ENCODE peak calls at places on chromosomes 16 and 17, in nine cellular contexts. One of them, this sample, is unnamed.

GRCh38 chr17:74972107-74972972 is at the start of gene HID1:
- DNase-seq in adrenal gland: peak
- DNase-seq in AG04450: no peak
- DNase-seq in activated CD8-positive, alpha-beta T cell treated with anti-CD3 and anti-CD28 coated beads for 36 hours: peak
- DNase-seq in CD4-positive, alpha-beta T cell: peak
- DNase-seq in kidney epithelial cell: no peak
- DNase-seq in frontal cortex: peak
- DNase-seq in heart left ventricle: peak
- DNase-seq in NAMALWA: peak
- DNase-seq in this sample: no peak

GRCh38 chr16:48942996-48943395 is 333.0 kb upstream of the N4BP1 start:
- DNase-seq in adrenal gland: no peak
- DNase-seq in AG04450: no peak
- DNase-seq in activated CD8-positive, alpha-beta T cell treated with anti-CD3 and anti-CD28 coated beads for 36 hours: no peak
- DNase-seq in CD4-positive, alpha-beta T cell: no peak
- DNase-seq in kidney epithelial cell: no peak
- DNase-seq in frontal cortex: no peak
- DNase-seq in heart left ventricle: no peak
- DNase-seq in NAMALWA: no peak
- DNase-seq in this sample: no peak

GRCh38 chr17:75105269-75106080 is 4.3 kb upstream of the ARMC7 start:
- DNase-seq in adrenal gland: peak
- DNase-seq in AG04450: no peak
- DNase-seq in activated CD8-positive, alpha-beta T cell treated with anti-CD3 and anti-CD28 coated beads for 36 hours: peak
- DNase-seq in CD4-positive, alpha-beta T cell: no peak
- DNase-seq in kidney epithelial cell: no peak
- DNase-seq in frontal cortex: no peak
- DNase-seq in heart left ventricle: no peak
- DNase-seq in NAMALWA: peak
- DNase-seq in this sample: no peak

GRCh38 chr17:74299618-74300009 is 25.6 kb downstream of the DNAI2 start:
- DNase-seq in adrenal gland: no peak
- DNase-seq in AG04450: no peak
- DNase-seq in activated CD8-positive, alpha-beta T cell treated with anti-CD3 and anti-CD28 coated beads for 36 hours: no peak
- DNase-seq in CD4-positive, alpha-beta T cell: no peak
- DNase-seq in kidney epithelial cell: no peak
- DNase-seq in frontal cortex: no peak
- DNase-seq in heart left ventricle: no peak
- DNase-seq in NAMALWA: no peak
- DNase-seq in this sample: no peak

GRCh38 chr16:14377326-14377725 is 252.7 kb downstream of the PARN start:
- DNase-seq in adrenal gland: no peak
- DNase-seq in AG04450: no peak
- DNase-seq in activated CD8-positive, alpha-beta T cell treated with anti-CD3 and anti-CD28 coated beads for 36 hours: no peak
- DNase-seq in CD4-positive, alpha-beta T cell: no peak
- DNase-seq in kidney epithelial cell: no peak
- DNase-seq in frontal cortex: no peak
- DNase-seq in heart left ventricle: no peak
- DNase-seq in NAMALWA: no peak
- DNase-seq in this sample: no peak

GRCh38 chr17:4796550-4796915 is 569 bp downstream of the PSMB6 start:
- DNase-seq in adrenal gland: no peak
- DNase-seq in AG04450: no peak
- DNase-seq in activated CD8-positive, alpha-beta T cell treated with anti-CD3 and anti-CD28 coated beads for 36 hours: peak
- DNase-seq in CD4-positive, alpha-beta T cell: no peak
- DNase-seq in kidney epithelial cell: no peak
- DNase-seq in frontal cortex: no peak
- DNase-seq in heart left ventricle: no peak
- DNase-seq in NAMALWA: peak
- DNase-seq in this sample: no peak

GRCh38 chr16:84446086-84446485 is 58.4 kb downstream of the MEAK7 start:
- DNase-seq in adrenal gland: no peak
- DNase-seq in AG04450: no peak
- DNase-seq in activated CD8-positive, alpha-beta T cell treated with anti-CD3 and anti-CD28 coated beads for 36 hours: no peak
- DNase-seq in CD4-positive, alpha-beta T cell: no peak
- DNase-seq in kidney epithelial cell: no peak
- DNase-seq in frontal cortex: no peak
- DNase-seq in heart left ventricle: no peak
- DNase-seq in NAMALWA: no peak
- DNase-seq in this sample: no peak

GRCh38 chr17:56426901-56427300 is 166.6 kb upstream of the NOG start:
- DNase-seq in adrenal gland: no peak
- DNase-seq in AG04450: no peak
- DNase-seq in activated CD8-positive, alpha-beta T cell treated with anti-CD3 and anti-CD28 coated beads for 36 hours: no peak
- DNase-seq in CD4-positive, alpha-beta T cell: no peak
- DNase-seq in kidney epithelial cell: no peak
- DNase-seq in frontal cortex: no peak
- DNase-seq in heart left ventricle: no peak
- DNase-seq in NAMALWA: no peak
- DNase-seq in this sample: no peak

GRCh38 chr16:180101-180920 is at the start of gene HBQ1:
- DNase-seq in adrenal gland: no peak
- DNase-seq in AG04450: no peak
- DNase-seq in activated CD8-positive, alpha-beta T cell treated with anti-CD3 and anti-CD28 coated beads for 36 hours: peak
- DNase-seq in CD4-positive, alpha-beta T cell: no peak
- DNase-seq in kidney epithelial cell: no peak
- DNase-seq in frontal cortex: no peak
- DNase-seq in heart left ventricle: no peak
- DNase-seq in NAMALWA: no peak
- DNase-seq in this sample: no peak